ENCODE peak calls at places on chromosome 14, in nine cellular contexts. K is transverse colon, J is IMR-90, S is uterus, N is left ventricle myocardium inferior, L is Peyer's patch, B is AG04450, G is ovary, H is tibial artery. W is an unnamed sample.

GRCh38 chr14:100842799-100843198 is 16.9 kb downstream of the MEG3 start:
- DNase-seq in K (no peak), J (peak), S (peak), N (no peak), L (peak), B (peak), G (no peak), H (no peak), W (no peak)

GRCh38 chr14:38255408-38255672 is 553 bp downstream of the CLEC14A start:
- DNase-seq in K (no peak), J (no peak), S (no peak), N (peak), L (peak), B (no peak), G (no peak), H (no peak), W (no peak)

GRCh38 chr14:85528080-85528881 is 1.7 kb upstream of the FLRT2 start:
- DNase-seq in K (no peak), J (peak), S (no peak), N (no peak), L (no peak), B (no peak), G (peak), H (peak), W (peak)

GRCh38 chr14:91177073-91177796 is 63.4 kb downstream of the DGLUCY start:
- DNase-seq in K (peak), J (peak), S (peak), N (no peak), L (no peak), B (no peak), G (no peak), H (peak), W (no peak)

GRCh38 chr14:90698379-90698869 is 117.8 kb downstream of the TTC7B start:
- DNase-seq in K (peak), J (peak), S (peak), N (peak), L (no peak), B (no peak), G (peak), H (peak), W (peak)

GRCh38 chr14:88352299-88353097 is 29.4 kb upstream of the KCNK10 start:
- DNase-seq in K (no peak), J (peak), S (no peak), N (no peak), L (no peak), B (no peak), G (no peak), H (no peak), W (no peak)

GRCh38 chr14:84750763-84751554 is 779.0 kb upstream of the FLRT2 start:
- DNase-seq in K (no peak), J (peak), S (no peak), N (no peak), L (no peak), B (peak), G (no peak), H (no peak), W (no peak)

GRCh38 chr14:95817271-95817670 is 59.4 kb upstream of the TUNAR start:
- DNase-seq in K (no peak), J (no peak), S (no peak), N (no peak), L (no peak), B (no peak), G (no peak), H (no peak), W (no peak)

GRCh38 chr14:70358631-70359030 is 852 bp downstream of the COX16 start:
- DNase-seq in K (no peak), J (peak), S (no peak), N (no peak), L (no peak), B (no peak), G (no peak), H (no peak), W (no peak)

GRCh38 chr14:78848234-78848820 is 678.2 kb downstream of the NRXN3 start:
- DNase-seq in K (peak), J (peak), S (no peak), N (no peak), L (no peak), B (no peak), G (no peak), H (no peak), W (no peak)

GRCh38 chr14:53226553-53226952 is 73.4 kb upstream of the DDHD1 start:
- DNase-seq in K (no peak), J (peak), S (no peak), N (peak), L (no peak), B (no peak), G (no peak), H (no peak), W (no peak)

GRCh38 chr14:100436745-100437406 is 113.7 kb downstream of the SLC25A47 start:
- DNase-seq in K (no peak), J (no peak), S (no peak), N (no peak), L (no peak), B (no peak), G (no peak), H (no peak), W (no peak)

GRCh38 chr14:68379510-68380303 is 413.2 kb downstream of the ZFP36L1 start:
- DNase-seq in K (peak), J (no peak), S (no peak), N (no peak), L (no peak), B (no peak), G (no peak), H (no peak), W (no peak)

GRCh38 chr14:95465936-95466335 is 50.5 kb downstream of the SYNE3 start:
- DNase-seq in K (no peak), J (no peak), S (no peak), N (no peak), L (no peak), B (no peak), G (no peak), H (no peak), W (no peak)

DNA sequence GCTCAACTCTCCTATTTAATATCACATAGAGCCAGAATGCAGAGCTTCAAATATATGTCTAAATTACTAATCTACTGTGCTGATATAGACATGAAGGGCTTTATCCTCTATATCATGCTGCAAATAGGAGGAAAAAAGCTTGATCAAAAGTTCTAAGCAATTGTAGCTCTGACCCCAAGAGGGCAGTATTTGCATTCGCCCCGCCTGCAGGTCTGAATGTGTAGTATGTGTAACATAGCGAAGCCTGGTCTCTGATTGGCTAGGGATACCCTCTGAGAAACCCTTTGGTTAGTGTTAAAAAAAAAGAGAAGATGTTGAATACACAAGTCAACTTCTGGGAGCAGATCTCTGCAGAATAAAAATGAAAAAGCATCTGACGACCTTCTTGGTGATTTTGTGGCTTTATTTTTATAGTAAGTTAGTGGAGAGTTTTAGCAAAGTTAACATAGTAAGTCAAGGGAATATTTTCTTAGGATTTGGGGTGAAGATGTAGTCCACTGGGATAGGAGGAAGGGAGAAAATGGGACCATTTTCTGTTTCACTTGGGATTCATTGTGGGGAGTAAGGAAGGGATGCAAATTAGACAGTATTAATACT is 151.6 kb upstream of the OR4E1 start:
- DNase-seq in K (no peak), J (peak), S (no peak), N (no peak), L (no peak), B (no peak), G (no peak), H (no peak), W (no peak)
- TF ChIP-seq CTCF in K (no peak), J (peak), S (no peak), N (peak), L (peak), B (peak), G (no peak), H (no peak), W (peak)

GRCh38 chr14:102768223-102769048 is 8.8 kb upstream of the TRAF3 start:
- DNase-seq in K (no peak), J (no peak), S (no peak), N (no peak), L (peak), B (no peak), G (no peak), H (no peak), W (no peak)
- H3K27ac ChIP-seq in K (peak), J (no peak), S (no peak), N (no peak), L (peak), B (no peak), G (no peak), H (no peak), W (no peak)

DNA sequence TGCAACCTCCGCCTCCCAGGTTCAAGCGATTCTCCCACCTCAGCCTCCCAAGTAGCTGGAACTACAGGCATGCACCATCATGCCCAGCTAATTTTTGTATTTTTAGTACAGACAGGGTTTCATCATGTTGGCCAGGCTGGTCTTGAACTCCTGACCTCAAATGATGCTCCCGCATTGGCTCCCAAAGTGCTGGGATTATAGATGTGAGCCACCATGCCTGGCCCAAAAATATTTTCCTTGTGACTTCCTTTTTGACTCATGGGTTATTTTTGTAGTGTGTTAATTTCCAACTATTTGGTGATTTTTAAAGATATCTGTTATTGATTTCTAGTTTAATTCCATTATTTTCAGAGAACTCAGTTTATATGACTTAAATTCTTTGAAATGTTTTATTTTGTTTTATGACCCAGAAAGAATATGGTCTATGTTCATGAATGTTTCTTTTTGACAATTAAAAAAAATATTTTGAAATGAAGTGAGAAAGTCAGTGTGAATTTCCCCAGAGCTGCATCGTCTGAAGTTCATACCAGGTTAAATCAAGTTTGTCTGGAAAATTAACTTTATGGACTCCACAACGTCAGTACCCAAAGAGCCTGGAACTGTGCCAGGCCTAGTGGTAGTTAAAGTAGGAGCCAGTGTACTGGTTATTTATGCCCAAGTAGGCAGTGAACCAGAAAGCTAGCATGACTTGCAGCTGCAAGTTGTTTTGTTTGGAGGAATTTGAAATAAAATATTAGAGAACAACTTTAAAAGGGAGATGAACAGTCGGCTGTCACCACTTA is 2.8 kb upstream of the CDKL1 start:
- DNase-seq in K (peak), J (peak), S (peak), N (no peak), L (no peak), B (peak), G (peak), H (peak), W (no peak)
- TF ChIP-seq CTCF in K (peak), J (no peak), S (no peak), N (no peak), L (no peak), B (no peak), G (no peak), H (no peak), W (no peak)

GRCh38 chr14:92733007-92733406 is 15.4 kb downstream of the LGMN start:
- DNase-seq in K (no peak), J (no peak), S (no peak), N (no peak), L (no peak), B (no peak), G (no peak), H (no peak), W (no peak)

GRCh38 chr14:92731622-92732021 is 16.8 kb downstream of the LGMN start:
- DNase-seq in K (no peak), J (no peak), S (no peak), N (no peak), L (no peak), B (no peak), G (no peak), H (no peak), W (no peak)

GRCh38 chr14:92726933-92727262 is 21.5 kb downstream of the LGMN start:
- DNase-seq in K (no peak), J (no peak), S (no peak), N (no peak), L (no peak), B (no peak), G (no peak), H (no peak), W (no peak)

GRCh38 chr14:92728781-92729364 is 19.6 kb downstream of the LGMN start:
- DNase-seq in K (no peak), J (peak), S (no peak), N (no peak), L (no peak), B (no peak), G (no peak), H (no peak), W (no peak)

DNA sequence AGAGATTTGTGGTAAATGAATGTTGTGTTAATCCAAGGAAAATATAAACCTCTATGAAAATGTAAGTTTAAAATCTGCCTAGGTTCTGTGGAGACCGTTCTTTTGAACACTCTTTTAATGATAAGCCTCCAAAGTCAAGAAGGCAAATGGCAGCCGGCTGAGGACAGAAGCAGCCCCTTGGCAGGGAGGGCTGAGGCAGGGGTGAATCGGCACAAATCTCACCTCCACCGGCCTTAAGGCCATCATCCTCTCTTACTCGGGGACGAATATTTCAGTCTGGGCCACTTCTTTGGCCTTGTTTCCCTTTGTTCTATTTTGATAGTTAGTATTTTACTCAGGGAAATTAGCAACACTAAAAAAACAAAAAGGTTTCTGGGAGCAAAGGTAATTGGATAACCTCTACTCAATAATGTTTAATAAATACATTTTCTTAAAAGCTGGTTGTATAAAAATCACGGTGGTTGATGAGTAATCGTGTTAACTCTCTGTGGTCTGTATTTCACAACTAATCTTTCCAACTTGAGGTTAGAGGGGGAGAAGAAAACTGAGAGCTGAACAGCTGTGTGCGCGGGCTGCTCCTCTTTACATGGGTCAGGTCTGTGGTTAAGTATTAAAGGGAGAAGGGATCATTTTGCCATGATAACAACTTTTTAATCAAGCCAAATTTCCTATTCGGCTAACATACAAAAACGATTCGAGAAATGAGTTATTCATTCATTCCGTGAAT is 18.6 kb downstream of the LGMN start:
- DNase-seq in K (no peak), J (peak), S (no peak), N (no peak), L (no peak), B (peak), G (no peak), H (no peak), W (no peak)
- H3K27ac ChIP-seq in K (no peak), J (peak), S (no peak), N (no peak), L (no peak), B (no peak), G (no peak), H (no peak), W (no peak)

GRCh38 chr14:23362200-23362599 is 2.8 kb downstream of the EFS start:
- DNase-seq in K (no peak), J (peak), S (no peak), N (no peak), L (no peak), B (no peak), G (no peak), H (no peak), W (no peak)
- TF ChIP-seq CTCF in K (no peak), J (peak), S (no peak), N (peak), L (no peak), B (peak), G (no peak), H (no peak), W (no peak)